ENCODE peak calls at places on chromosomes 2 and 18, in eight cellular contexts. C, I, N, F, L, Y, U and J are unnamed samples.

GRCh38 chr2:14301331-14301730 is 331.2 kb upstream of the LRATD1 start:
- DNase-seq in C (no peak), I (no peak), N (no peak), F (no peak), L (no peak), Y (no peak), U (no peak), J (no peak)

GRCh38 chr2:227038550-227039189 is 125.3 kb downstream of the COL4A4 start:
- DNase-seq in C (no peak), I (no peak), N (no peak), F (no peak), L (no peak), Y (no peak), U (no peak), J (no peak)

GRCh38 chr18:10041180-10041579 is 127.4 kb downstream of the VAPA start:
- DNase-seq in C (no peak), I (no peak), N (no peak), F (no peak), L (peak; percentile 16), Y (no peak), U (peak; percentile 83), J (no peak)

GRCh38 chr18:33665630-33666029 is 87.6 kb downstream of the ASXL3 start:
- DNase-seq in C (no peak), I (no peak), N (no peak), F (no peak), L (no peak), Y (no peak), U (no peak), J (no peak)

GRCh38 chr2:142165790-142166189 is 35.0 kb upstream of the LRP1B start:
- DNase-seq in C (no peak), I (peak; percentile 39), N (peak; percentile 7), F (no peak), L (no peak), Y (no peak), U (peak; percentile 33), J (no peak)

GRCh38 chr2:62208082-62208757 is 12.3 kb downstream of the B3GNT2 start:
- DNase-seq in C (no peak), I (no peak), N (no peak), F (no peak), L (no peak), Y (no peak), U (no peak), J (no peak)

GRCh38 chr2:121819846-121820245 is 64.4 kb downstream of the TSN start:
- DNase-seq in C (no peak), I (no peak), N (no peak), F (no peak), L (no peak), Y (no peak), U (no peak), J (no peak)

GRCh38 chr2:241002275-241003046 is 4.0 kb downstream of the SNED1 start:
- DNase-seq in C (no peak), I (no peak), N (no peak), F (no peak), L (peak; percentile 3), Y (no peak), U (no peak), J (no peak)

GRCh38 chr2:42086500-42086953 is 38.7 kb downstream of the PKDCC start:
- DNase-seq in C (no peak), I (peak; percentile 56), N (no peak), F (no peak), L (peak; percentile 49), Y (peak; percentile 59), U (peak; percentile 74), J (no peak)

GRCh38 chr2:230077851-230078547 is 9.3 kb upstream of the SLC16A14 start:
- DNase-seq in C (no peak), I (no peak), N (no peak), F (no peak), L (no peak), Y (no peak), U (no peak), J (no peak)

GRCh38 chr2:240322231-240322955 is 113.1 kb upstream of the GPC1 start:
- DNase-seq in C (no peak), I (no peak), N (no peak), F (peak; percentile 70), L (no peak), Y (no peak), U (peak; percentile 63), J (no peak)

GRCh38 chr2:174013310-174013751 is 48.2 kb upstream of the SP3 start:
- DNase-seq in C (peak; percentile 55), I (peak; percentile 44), N (no peak), F (peak; percentile 78), L (no peak), Y (no peak), U (peak; percentile 64), J (peak; percentile 90)

GRCh38 chr2:202133556-202134245 is 60.6 kb downstream of the KIAA2012 start:
- DNase-seq in C (no peak), I (no peak), N (no peak), F (no peak), L (no peak), Y (no peak), U (no peak), J (no peak)

GRCh38 chr2:230457793-230458192 is 41.8 kb downstream of the SP100 start:
- DNase-seq in C (no peak), I (no peak), N (no peak), F (no peak), L (no peak), Y (no peak), U (no peak), J (no peak)

GRCh38 chr18:25457636-25458035 is 105.7 kb upstream of the ZNF521 start:
- DNase-seq in C (no peak), I (no peak), N (no peak), F (no peak), L (no peak), Y (no peak), U (peak; percentile 44), J (no peak)

GRCh38 chr2:144071461-144071860 is 448.5 kb downstream of the ZEB2 start:
- DNase-seq in C (no peak), I (no peak), N (no peak), F (no peak), L (no peak), Y (peak; percentile 9), U (peak; percentile 41), J (no peak)
- TF ChIP-seq CTCF in C (no peak), I (peak; percentile 29), N (no peak), F (no peak), L (no peak), Y (no peak), U (peak; percentile 26), J (no peak)

DNA sequence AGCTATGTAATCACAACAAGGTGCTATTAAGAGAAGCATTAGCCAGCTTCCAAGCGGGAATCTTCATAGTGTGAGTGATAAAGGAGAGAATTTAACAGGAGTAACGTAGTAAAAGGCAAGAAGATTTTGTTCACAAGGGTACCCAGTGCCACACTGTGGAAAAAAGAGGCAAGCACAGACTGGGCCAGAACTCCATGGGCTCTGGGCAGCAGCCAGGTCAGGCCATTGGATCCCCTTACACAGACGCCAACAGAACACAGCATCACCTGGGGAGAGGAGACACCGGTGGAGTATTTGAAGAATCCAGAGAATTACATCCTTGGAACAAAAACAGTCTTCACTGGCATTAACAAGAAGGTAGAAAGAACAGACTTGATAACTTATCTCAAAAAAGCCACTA is 21.2 kb downstream of the AMER3 start:
- DNase-seq in C (no peak), I (peak; percentile 38), N (no peak), F (no peak), L (no peak), Y (no peak), U (no peak), J (no peak)
- TF ChIP-seq CTCF in C (no peak), I (peak; percentile 50), N (no peak), F (no peak), L (no peak), Y (no peak), U (no peak), J (no peak)

DNA sequence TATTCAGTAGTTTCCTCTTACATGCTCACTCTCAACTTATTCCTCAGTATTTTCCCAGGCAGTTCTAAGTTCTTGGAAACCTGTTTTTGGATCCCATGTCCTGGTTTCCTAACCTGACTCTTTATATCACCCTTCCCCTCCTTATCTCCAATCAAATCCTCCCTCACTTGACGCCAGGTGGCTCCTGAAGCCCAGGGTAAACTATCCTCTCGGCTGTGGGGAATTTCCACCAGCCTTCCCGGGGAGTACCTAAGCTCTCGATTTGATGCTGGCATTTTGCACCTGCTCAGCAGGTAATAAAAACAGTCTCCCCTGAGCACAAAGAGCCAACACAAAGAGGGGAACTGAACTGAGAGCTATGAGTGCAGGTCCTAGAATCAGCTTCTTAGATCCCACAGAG is 538.0 kb downstream of the SLC4A3 start:
- DNase-seq in C (no peak), I (peak; percentile 39), N (no peak), F (no peak), L (peak; percentile 53), Y (no peak), U (no peak), J (no peak)
- TF ChIP-seq CTCF in C (peak; percentile 12), I (peak; percentile 63), N (no peak), F (no peak), L (no peak), Y (no peak), U (no peak), J (no peak)

DNA sequence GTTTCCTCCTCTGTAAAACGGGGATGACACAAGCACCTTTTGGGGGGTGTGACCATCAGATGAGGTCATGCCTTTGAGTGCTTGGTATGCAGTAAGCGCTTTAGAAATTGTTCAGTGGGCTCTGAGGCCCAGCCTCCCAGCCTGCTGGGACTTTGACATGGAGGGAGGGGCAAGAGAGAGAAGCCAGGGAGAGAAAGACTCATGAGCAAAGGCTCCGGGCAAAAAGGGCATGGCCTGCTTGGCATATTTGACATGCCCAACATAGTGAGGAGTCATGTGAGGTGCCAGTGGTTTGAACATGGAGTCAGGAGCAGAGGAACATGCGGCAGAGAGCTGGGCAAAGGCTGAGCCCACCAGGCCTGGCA is 14.0 kb downstream of the TNS1 start:
- DNase-seq in C (no peak), I (no peak), N (no peak), F (no peak), L (no peak), Y (no peak), U (no peak), J (no peak)
- TF ChIP-seq CTCF in C (no peak), I (peak; percentile 15), N (no peak), F (no peak), L (peak; percentile 4), Y (peak; percentile 11), U (no peak), J (no peak)